ENCODE peak calls at places on chromosomes 12 and 14, in seven cellular contexts. N is ovary; J is iPS-NIHi11; R is stimulated activated CD4-positive, alpha-beta T cell treated with anti-CD3 and anti-CD28 coated beads, TNF-alpha, amount 100 ng/mL, for 1 hour; O is activated gamma-delta T cell treated with anti-CD3 and anti-CD28 coated beads, Interleukin-2, amount 50 U/mL, for 16 hours; M is GM20000; A is tibial nerve. Q is an unnamed sample.
A peak's percentile ranks its signal among the peaks of the same experiment; 100 is the strongest.

GRCh38 chr14:100614803-100615202 is 27.6 kb upstream of the BEGAIN start:
- DNase-seq in N (no peak), J (no peak), R (no peak), O (no peak), M (no peak), A (no peak), Q (no peak)

GRCh38 chr12:63075376-63076000 is 75.5 kb downstream of the AVPR1A start:
- DNase-seq in N (no peak), J (no peak), R (no peak), O (no peak), M (no peak), A (no peak), Q (no peak)

GRCh38 chr12:103596981-103597380 is 9.9 kb downstream of the STAB2 start:
- DNase-seq in N (no peak), J (no peak), R (no peak), O (no peak), M (no peak), A (no peak), Q (no peak)

GRCh38 chr14:23801766-23802165 is 151.8 kb upstream of the DHRS4 start:
- DNase-seq in N (no peak), J (no peak), R (no peak), O (no peak), M (no peak), A (no peak), Q (no peak)

GRCh38 chr14:105005929-105006830 is 14.7 kb downstream of the CDCA4 start:
- DNase-seq in N (no peak), J (no peak), R (no peak), O (no peak), M (no peak), A (no peak), Q (no peak)

GRCh38 chr14:86196476-86196875 is 666.5 kb downstream of the FLRT2 start:
- DNase-seq in N (no peak), J (no peak), R (no peak), O (no peak), M (no peak), A (no peak), Q (no peak)

GRCh38 chr12:29921307-29921706 is 137.6 kb upstream of the TMTC1 start:
- DNase-seq in N (no peak), J (no peak), R (no peak), O (no peak), M (no peak), A (no peak), Q (no peak)

GRCh38 chr12:17928708-17929366 is 161.2 kb downstream of the RERGL start:
- DNase-seq in N (no peak), J (no peak), R (no peak), O (no peak), M (no peak), A (no peak), Q (no peak)

GRCh38 chr12:121786441-121786825 is 7.1 kb downstream of the RHOF start:
- DNase-seq in N (no peak), J (no peak), R (no peak), O (no peak), M (no peak), A (no peak), Q (no peak)

GRCh38 chr12:108594323-108594903 is 3.5 kb downstream of the TMEM119 start:
- DNase-seq in N (no peak), J (no peak), R (no peak), O (no peak), M (no peak), A (no peak), Q (no peak)

GRCh38 chr14:75401356-75401755 is 26.5 kb upstream of the JDP2 start:
- DNase-seq in N (peak; percentile 67), J (peak; percentile 61), R (no peak), O (no peak), M (no peak), A (peak; percentile 18), Q (no peak)

GRCh38 chr12:97560359-97560758 is 97.8 kb downstream of the RMST start:
- DNase-seq in N (no peak), J (no peak), R (no peak), O (no peak), M (no peak), A (no peak), Q (no peak)

GRCh38 chr12:68850390-68850789 is 42.4 kb downstream of the MDM2 start:
- DNase-seq in N (no peak), J (no peak), R (no peak), O (no peak), M (no peak), A (no peak), Q (no peak)

GRCh38 chr14:99596071-99596627 is 7.9 kb downstream of the CCDC85C start:
- DNase-seq in N (no peak), J (no peak), R (no peak), O (no peak), M (no peak), A (no peak), Q (no peak)

GRCh38 chr14:55336161-55336560 is 64.9 kb downstream of the FBXO34 start:
- DNase-seq in N (no peak), J (no peak), R (no peak), O (no peak), M (no peak), A (no peak), Q (no peak)

GRCh38 chr14:52730708-52731111 is 744 bp downstream of the STYX start:
- DNase-seq in N (no peak), J (no peak), R (no peak), O (no peak), M (no peak), A (no peak), Q (no peak)

GRCh38 chr12:111596985-111597730 is 2.0 kb downstream of the ATXN2 start:
- DNase-seq in N (peak; percentile 59), J (peak; percentile 59), R (no peak), O (no peak), M (peak; percentile 39), A (peak; percentile 17), Q (peak; percentile 56)

GRCh38 chr12:94535614-94535932 is 75.9 kb upstream of the CEP83 start:
- DNase-seq in N (no peak), J (no peak), R (no peak), O (no peak), M (no peak), A (no peak), Q (no peak)

GRCh38 chr12:57618966-57619433 is 7.8 kb downstream of the ARHGEF25 start:
- DNase-seq in N (no peak), J (no peak), R (no peak), O (no peak), M (no peak), A (no peak), Q (no peak)

GRCh38 chr12:103326190-103326589 is 169.6 kb downstream of the C12orf42 start:
- DNase-seq in N (no peak), J (peak; percentile 34), R (no peak), O (no peak), M (peak; percentile 39), A (no peak), Q (no peak)

Q was measured in GDM1.